ENCODE peak calls at places on chromosomes 7 and 10, in nine cellular contexts. F is fibroblast of the aortic adventitia, X is SJSA1, W is neural progenitor cell, S is astrocyte of the spinal cord, M is uterus, I is astrocyte of the cerebellum, J is psoas muscle, A is brain microvascular endothelial cell. H is an unnamed sample.

GRCh38 chr10:116254422-116255152 is 18.4 kb downstream of the GFRA1 start:
- DNase-seq in M (no peak), A (no peak), I (no peak), X (peak; percentile 67), J (no peak), W (peak; percentile 35), F (no peak), S (peak; percentile 54), H (no peak)

GRCh38 chr7:134832367-134832766 is 52.9 kb downstream of the CALD1 start:
- DNase-seq in S (no peak), M (no peak), X (no peak), F (no peak), W (no peak), J (no peak), I (no peak), A (no peak), H (no peak)

GRCh38 chr7:156764016-156764669 is 123.6 kb downstream of the RNF32 start:
- DNase-seq in F (peak; percentile 74), M (peak; percentile 22), S (peak; percentile 81), J (peak; percentile 63), X (no peak), W (peak; percentile 75), I (peak; percentile 60), A (peak; percentile 71), H (peak; percentile 78)

GRCh38 chr7:51060536-51060935 is 256.1 kb downstream of the COBL start:
- DNase-seq in F (no peak), I (no peak), X (no peak), J (no peak), S (no peak), A (no peak), W (no peak), M (no peak), H (no peak)

GRCh38 chr10:78865518-78865835 is 203.3 kb upstream of the ZMIZ1 start:
- DNase-seq in J (no peak), M (no peak), I (peak; percentile 12), F (peak; percentile 72), W (no peak), S (peak; percentile 54), X (no peak), A (no peak), H (no peak)

GRCh38 chr7:129073204-129073603 is 18.3 kb upstream of the TNPO3 start:
- DNase-seq in M (no peak), F (no peak), S (no peak), W (no peak), A (no peak), X (no peak), J (no peak), I (no peak), H (no peak)

GRCh38 chr10:113027230-113027573 is 77.2 kb downstream of the TCF7L2 start:
- DNase-seq in W (no peak), X (peak; percentile 80), J (no peak), I (no peak), M (no peak), F (peak; percentile 51), A (no peak), S (no peak), H (no peak)

GRCh38 chr7:108402865-108403264 is 53.4 kb downstream of the NRCAM start:
- DNase-seq in F (peak; percentile 65), M (no peak), X (no peak), J (no peak), W (no peak), S (peak; percentile 37), A (peak; percentile 73), I (no peak), H (no peak)

GRCh38 chr10:87803328-87803727 is 14.7 kb downstream of the ATAD1 start:
- DNase-seq in X (no peak), S (no peak), A (no peak), M (no peak), I (no peak), F (no peak), W (no peak), J (no peak), H (peak; percentile 39)

DNA sequence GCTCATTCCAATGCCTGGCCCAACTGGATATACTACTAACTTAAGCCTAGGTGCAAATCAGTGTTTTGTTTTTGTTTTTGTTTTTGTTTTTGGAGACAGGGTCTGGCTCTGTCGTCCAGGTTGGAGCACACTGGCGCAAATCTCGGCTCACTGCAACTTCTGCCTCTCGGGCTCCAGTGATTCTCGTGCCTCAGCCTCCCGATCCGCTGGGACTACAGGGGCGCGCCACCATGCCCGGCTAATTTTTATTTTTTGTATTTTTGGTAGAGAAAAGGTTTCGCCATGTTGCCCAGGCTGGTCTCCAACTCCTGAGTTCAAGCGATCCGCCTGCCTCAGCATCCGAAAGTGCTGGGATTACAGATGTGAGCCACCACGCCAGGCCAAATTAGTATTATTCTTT is 1.6 kb downstream of the PPP3CB start:
- DNase-seq in M (no peak), A (no peak), W (no peak), S (no peak), I (no peak), J (no peak), F (no peak), X (no peak), H (no peak)
- H3K4me3 ChIP-seq in M (peak overlapping the region; percentile 14), A (peak overlapping the region; percentile 95), W (peak overlapping the region; percentile 94), S (peak overlapping the region; percentile 96), I (peak overlapping the region; percentile 74), J (peak overlapping the region; percentile 90), F (peak overlapping the region; percentile 48), X (no peak overlapping the region), H (peak overlapping the region; percentile 86)

DNA sequence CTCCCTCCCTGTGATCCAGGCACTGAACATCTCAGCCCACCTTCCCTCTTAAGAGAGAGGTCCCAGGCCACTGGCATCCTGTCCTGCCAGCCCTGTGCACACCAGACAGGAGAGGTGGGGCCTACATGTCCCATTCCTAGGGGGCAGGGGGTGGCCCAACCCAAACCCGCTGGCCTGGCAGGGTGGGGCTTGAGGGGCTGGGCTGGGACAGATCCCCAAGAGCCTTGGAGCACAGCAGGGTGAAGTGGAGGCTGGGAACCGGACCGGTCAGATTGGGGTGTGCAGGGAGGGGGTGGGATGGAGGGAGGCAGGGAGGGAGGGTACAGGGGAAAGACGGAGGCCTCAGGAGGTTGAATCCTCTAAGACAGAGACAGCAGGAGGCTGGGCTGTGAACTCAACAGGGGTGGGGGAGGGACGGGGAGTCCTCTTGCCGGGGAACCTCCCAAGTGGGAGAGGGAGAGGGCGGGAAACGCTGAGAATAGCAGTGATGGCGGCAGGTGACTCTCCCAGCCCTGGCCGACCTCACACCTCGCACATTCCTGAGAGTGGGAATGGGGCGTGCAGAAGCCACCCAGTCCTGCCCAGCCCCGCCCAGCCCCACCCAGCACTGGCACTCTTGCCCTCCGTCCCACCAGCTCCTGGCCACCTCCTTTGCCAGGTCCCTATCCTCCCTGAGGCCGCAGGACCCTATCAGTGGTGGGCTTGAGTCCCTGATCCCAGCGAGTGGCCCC is 6.7 kb downstream of the TSC22D4 start:
- DNase-seq in F (no peak), A (no peak), S (no peak), J (no peak), W (no peak), X (no peak), I (no peak), M (no peak), H (no peak)
- H3K4me3 ChIP-seq in F (peak overlapping the region; percentile 37), A (no peak overlapping the region), S (no peak overlapping the region), J (no peak overlapping the region), W (no peak overlapping the region), X (no peak overlapping the region), I (no peak overlapping the region), M (no peak overlapping the region), H (no peak overlapping the region)

DNA sequence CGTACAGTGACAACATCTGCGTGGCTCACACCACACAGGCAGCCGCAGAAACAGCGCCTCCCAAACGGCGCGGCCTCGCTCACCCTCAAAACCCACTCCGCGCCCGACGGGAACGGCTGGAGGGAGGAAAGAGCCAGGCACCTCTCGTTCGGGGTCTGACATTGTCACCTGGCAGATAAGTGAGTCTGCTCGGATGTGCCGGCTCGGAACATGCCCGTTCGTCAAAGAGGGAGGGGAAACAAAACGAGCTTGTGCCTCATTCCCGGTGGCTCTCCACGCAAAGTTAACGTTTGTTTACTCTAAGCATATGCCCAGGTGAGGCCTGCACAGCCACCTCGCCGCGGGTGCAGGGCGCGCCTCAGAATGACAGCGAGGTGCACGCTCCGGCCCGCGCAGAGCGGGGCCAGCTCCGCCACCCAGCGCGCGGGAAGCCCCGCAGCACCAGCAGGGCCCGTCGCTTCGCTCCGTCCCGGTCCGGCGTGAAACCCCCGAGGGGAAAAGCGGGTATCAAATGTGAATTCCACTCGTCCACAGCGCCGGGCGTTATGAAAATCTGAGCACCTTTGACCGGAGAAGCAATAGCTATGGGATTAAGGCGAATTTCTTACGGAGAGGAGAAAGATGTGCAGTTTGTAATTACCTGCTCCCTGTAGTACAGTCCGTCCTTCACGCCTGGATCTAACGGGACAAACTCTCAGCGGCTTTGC is 13.1 kb downstream of the CNPY1 start:
- DNase-seq in S (no peak), J (no peak), W (peak; percentile 54), X (no peak), I (no peak), F (no peak), A (no peak), M (no peak), H (no peak)
- H3K4me3 ChIP-seq in S (no peak overlapping the region), J (peak overlapping the region; percentile 43), W (peak overlapping the region; percentile 47), X (no peak overlapping the region), I (peak overlapping the region; percentile 27), F (no peak overlapping the region), A (no peak overlapping the region), M (peak overlapping the region; percentile 10), H (peak overlapping the region; percentile 13)

GRCh38 chr10:97002670-97003069 is 170.6 kb downstream of the LCOR start:
- DNase-seq in W (no peak), S (no peak), I (no peak), F (no peak), J (no peak), M (no peak), A (no peak), X (no peak), H (no peak)

GRCh38 chr10:97005349-97005748 is 173.3 kb downstream of the LCOR start:
- DNase-seq in X (no peak), F (no peak), A (no peak), M (no peak), W (no peak), J (no peak), I (no peak), S (no peak), H (no peak)

GRCh38 chr10:97003151-97003803 is 171.2 kb downstream of the LCOR start:
- DNase-seq in M (no peak), J (no peak), A (no peak), F (no peak), S (no peak), I (no peak), W (no peak), X (no peak), H (no peak)

GRCh38 chr10:97004591-97004990 is 172.5 kb downstream of the LCOR start:
- DNase-seq in F (no peak), M (no peak), I (no peak), W (no peak), J (no peak), X (no peak), A (no peak), S (no peak), H (no peak)

DNA sequence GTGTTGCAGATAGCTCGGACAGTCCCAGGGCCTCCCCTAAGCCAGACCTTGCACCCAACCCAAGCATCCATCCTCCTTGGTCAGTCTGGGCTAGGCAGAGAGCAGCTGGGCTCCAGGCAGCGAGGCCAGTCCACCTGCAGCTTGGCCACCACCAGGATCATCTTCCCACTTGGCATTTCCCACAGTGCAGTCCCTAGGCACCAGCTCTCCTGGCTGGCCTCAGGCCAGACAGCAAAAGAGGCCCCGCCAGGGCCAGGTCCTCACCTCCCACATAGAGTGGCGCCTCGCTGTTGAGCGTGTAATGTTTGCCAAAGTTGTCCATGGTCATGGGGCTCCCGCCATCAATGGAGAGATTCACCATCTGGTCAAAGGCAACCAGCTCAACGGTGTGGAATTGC is 171.7 kb downstream of the LCOR start:
- DNase-seq in F (no peak), S (no peak), J (no peak), A (no peak), W (no peak), X (no peak), M (no peak), I (no peak), H (no peak)
- H3K4me3 ChIP-seq in F (no peak overlapping the region), S (no peak overlapping the region), J (no peak overlapping the region), A (no peak overlapping the region), W (no peak overlapping the region), X (no peak overlapping the region), M (no peak overlapping the region), I (no peak overlapping the region), H (no peak overlapping the region)